ENCODE peak calls at places on chromosomes 11 and 22, in four cellular contexts. Y is IMR-90, P is A549, H is NCI-H187 treated with DMSO at 0.1 percent for 48 hours. O is an unnamed sample.

GRCh38 chr22:19719055-19719482 is 4.3 kb upstream of the GP1BB start:
- DNase-seq in Y (no peak), P (no peak), H (no peak), O (no peak)

GRCh38 chr11:9527481-9528140 is 45.9 kb upstream of the WEE1 start:
- DNase-seq in Y (peak), P (no peak), H (no peak), O (peak)

GRCh38 chr11:126817523-126818450 is 182.8 kb downstream of the KIRREL3 start:
- DNase-seq in Y (no peak), P (no peak), H (no peak), O (no peak)

GRCh38 chr11:17593466-17594245 is 46.6 kb downstream of the OTOG start:
- DNase-seq in Y (no peak), P (no peak), H (no peak), O (no peak)

GRCh38 chr22:38901111-38901641 is 29.2 kb upstream of the CBX6 start:
- DNase-seq in Y (no peak), P (no peak), H (no peak), O (no peak)

GRCh38 chr11:86551693-86552092 is 120.7 kb downstream of the ME3 start:
- DNase-seq in Y (no peak), P (no peak), H (no peak), O (no peak)

GRCh38 chr22:17910561-17911311 is 113.6 kb downstream of the MICAL3 start:
- DNase-seq in Y (peak), P (peak), H (no peak), O (peak)

GRCh38 chr11:68589817-68590216 is 94.5 kb upstream of the GAL start:
- DNase-seq in Y (no peak), P (no peak), H (no peak), O (no peak)

GRCh38 chr11:86760577-86760976 is 39.8 kb upstream of the PRSS23 start:
- DNase-seq in Y (peak), P (no peak), H (no peak), O (no peak)

GRCh38 chr11:122032317-122032716 is 83.7 kb downstream of the BLID start:
- DNase-seq in Y (no peak), P (no peak), H (no peak), O (no peak)

GRCh38 chr11:14380947-14381555 is 22.1 kb upstream of the RRAS2 start:
- DNase-seq in Y (peak), P (peak), H (no peak), O (peak)

GRCh38 chr11:102345923-102346322 is 1.1 kb upstream of the BIRC2 start:
- DNase-seq in Y (peak), P (no peak), H (no peak), O (peak)

GRCh38 chr11:69067200-69067599 is 18.5 kb downstream of the TPCN2 start:
- DNase-seq in Y (no peak), P (no peak), H (no peak), O (no peak)

GRCh38 chr11:111639226-111639925 is 37.1 kb downstream of the SIK2 start:
- DNase-seq in Y (no peak), P (no peak), H (no peak), O (no peak)

GRCh38 chr22:38114484-38115398 is 4.3 kb upstream of the BAIAP2L2 start:
- DNase-seq in Y (peak), P (peak), H (no peak), O (peak)

O was measured in choroid plexus epithelial cell.